ENCODE peak calls at places on chromosomes 12 and 14, in five cellular contexts. A, R, B, L and N are unnamed samples.

GRCh38 chr12:89935850-89936249 is 227.2 kb upstream of the ATP2B1 start:
- DNase-seq in A (no peak), R (no peak), B (no peak), L (no peak), N (no peak)

GRCh38 chr12:119673634-119674033 is 5.7 kb downstream of the PRKAB1 start:
- DNase-seq in A (no peak), R (no peak), B (no peak), L (no peak), N (no peak)

GRCh38 chr12:120692524-120693033 is 5.6 kb downstream of the MLEC start:
- DNase-seq in A (peak; percentile 12), R (peak; percentile 51), B (no peak), L (no peak), N (no peak)

GRCh38 chr14:89746654-89747053 is 207.9 kb downstream of the EFCAB11 start:
- DNase-seq in A (no peak), R (no peak), B (no peak), L (no peak), N (no peak)

GRCh38 chr12:109982211-109982610 is 14.0 kb downstream of the GIT2 start:
- DNase-seq in A (peak; percentile 71), R (peak; percentile 74), B (no peak), L (peak; percentile 83), N (peak; percentile 62)

GRCh38 chr12:92078167-92079053 is 67.2 kb downstream of the BTG1 start:
- DNase-seq in A (peak; percentile 92), R (peak; percentile 100), B (peak; percentile 12), L (peak; percentile 100), N (peak; percentile 97)

GRCh38 chr14:38210587-38211257 is 3.0 kb downstream of the SSTR1 start:
- DNase-seq in A (peak; percentile 51), R (peak; percentile 57), B (no peak), L (peak; percentile 36), N (peak; percentile 47)

GRCh38 chr12:112322882-112323547 is 59.2 kb downstream of the HECTD4 start:
- DNase-seq in A (no peak), R (no peak), B (no peak), L (no peak), N (no peak)

GRCh38 chr14:58836303-58836702 is 198.5 kb downstream of the DACT1 start:
- DNase-seq in A (peak; percentile 46), R (no peak), B (no peak), L (no peak), N (no peak)

GRCh38 chr12:120710805-120711296 is 593 bp downstream of the UNC119B start:
- DNase-seq in A (peak; percentile 11), R (no peak), B (no peak), L (no peak), N (no peak)

GRCh38 chr12:57237952-57238853 is 8.7 kb downstream of the SHMT2 start:
- DNase-seq in A (no peak), R (no peak), B (no peak), L (no peak), N (no peak)

GRCh38 chr12:3820122-3820521 is 53.1 kb downstream of the PARP11 start:
- DNase-seq in A (peak; percentile 36), R (peak; percentile 50), B (no peak), L (no peak), N (peak; percentile 9)

GRCh38 chr12:27610380-27610779 is 85.9 kb upstream of the REP15 start:
- DNase-seq in A (peak; percentile 82), R (peak; percentile 79), B (peak; percentile 26), L (peak; percentile 77), N (peak; percentile 77)

GRCh38 chr14:61219256-61219655 is 61.9 kb downstream of the TMEM30B start:
- DNase-seq in A (no peak), R (peak; percentile 38), B (no peak), L (no peak), N (no peak)

GRCh38 chr12:31471823-31472222 is 119.1 kb downstream of the DENND5B start:
- DNase-seq in A (peak; percentile 35), R (no peak), B (no peak), L (no peak), N (peak; percentile 29)

GRCh38 chr14:54209501-54210231 is 187.1 kb upstream of the CDKN3 start:
- DNase-seq in A (peak; percentile 88), R (peak; percentile 44), B (no peak), L (peak; percentile 66), N (peak; percentile 66)

GRCh38 chr14:33118653-33119052 is 180.0 kb downstream of the NPAS3 start:
- DNase-seq in A (peak; percentile 24), R (no peak), B (no peak), L (no peak), N (peak; percentile 12)

GRCh38 chr12:24505366-24506025 is 443.4 kb downstream of the BCAT1 start:
- DNase-seq in A (no peak), R (no peak), B (no peak), L (no peak), N (no peak)

GRCh38 chr12:6367065-6367968 is 8.0 kb downstream of the SCNN1A start:
- DNase-seq in A (peak; percentile 42), R (peak; percentile 51), B (no peak), L (peak; percentile 52), N (no peak)

GRCh38 chr14:73721101-73721821 is 7.1 kb upstream of the PNMA1 start:
- DNase-seq in A (no peak), R (no peak), B (no peak), L (no peak), N (no peak)

GRCh38 chr14:93104961-93105360 is 10.8 kb downstream of the ITPK1 start:
- DNase-seq in A (no peak), R (no peak), B (no peak), L (no peak), N (no peak)

GRCh38 chr14:63544641-63545234 is 1.6 kb upstream of the PPP2R5E start:
- DNase-seq in A (peak; percentile 26), R (peak; percentile 56), B (no peak), L (peak; percentile 63), N (peak; percentile 36)

GRCh38 chr14:103884854-103885253 is 37.5 kb upstream of the PPP1R13B start:
- DNase-seq in A (no peak), R (no peak), B (no peak), L (no peak), N (no peak)

GRCh38 chr14:103885509-103885932 is 38.1 kb upstream of the PPP1R13B start:
- DNase-seq in A (no peak), R (no peak), B (no peak), L (no peak), N (no peak)

GRCh38 chr14:103887170-103887501 is 39.8 kb upstream of the PPP1R13B start:
- DNase-seq in A (no peak), R (no peak), B (no peak), L (no peak), N (no peak)

GRCh38 chr14:103887557-103888115 is 40.3 kb upstream of the PPP1R13B start:
- DNase-seq in A (no peak), R (no peak), B (no peak), L (no peak), N (no peak)

GRCh38 chr14:103886304-103887169 is 39.2 kb upstream of the PPP1R13B start:
- DNase-seq in A (no peak), R (peak; percentile 10), B (no peak), L (no peak), N (no peak)
- TF ChIP-seq CTCF in A (peak; percentile 3), R (peak; percentile 37), B (no peak), L (no peak), N (peak; percentile 50)

DNA sequence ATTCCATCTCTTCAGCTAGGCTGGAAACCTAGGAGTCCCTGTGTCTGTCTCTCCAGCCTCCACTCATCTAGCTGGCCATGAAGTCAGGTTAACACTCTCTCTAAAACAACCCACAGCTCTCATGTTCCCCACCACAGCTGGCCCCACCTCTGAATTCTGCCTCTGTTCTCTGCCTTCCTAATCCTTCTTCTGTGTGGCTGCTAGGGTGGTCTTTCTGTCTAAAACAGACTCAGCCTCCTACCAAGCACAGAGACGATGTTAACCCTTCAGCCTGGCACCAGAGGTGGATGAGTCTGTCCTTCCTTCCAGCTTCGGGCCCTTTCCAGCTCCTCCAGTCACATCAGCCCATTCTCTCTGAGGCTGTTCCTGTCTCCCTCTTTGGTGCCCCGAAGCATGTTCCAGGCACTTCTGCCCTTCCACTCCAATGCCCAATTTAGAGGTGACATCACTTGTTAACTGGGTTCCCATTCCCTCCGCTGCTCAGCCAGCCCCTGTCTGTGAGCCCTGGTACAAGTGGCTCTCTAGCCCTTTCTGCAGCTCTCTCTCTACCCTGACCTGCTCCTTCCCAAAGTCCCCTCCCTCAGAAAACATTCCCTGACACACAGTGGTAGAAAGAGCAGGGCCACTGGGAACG is 9.1 kb downstream of the FIGNL2 start:
- DNase-seq in A (no peak), R (no peak), B (no peak), L (no peak), N (no peak)
- H3K4me3 ChIP-seq in A (no peak overlapping the region), R (no peak overlapping the region), B (no peak overlapping the region), L (no peak overlapping the region), N (no peak overlapping the region)

GRCh38 chr14:77027538-77028383 is 747 bp downstream of the IRF2BPL start:
- DNase-seq in A (peak; percentile 82), R (no peak), B (no peak), L (peak; percentile 71), N (peak; percentile 84)
- TF ChIP-seq CTCF in A (peak; percentile 20), R (no peak), B (no peak), L (peak; percentile 28), N (peak; percentile 10)

DNA sequence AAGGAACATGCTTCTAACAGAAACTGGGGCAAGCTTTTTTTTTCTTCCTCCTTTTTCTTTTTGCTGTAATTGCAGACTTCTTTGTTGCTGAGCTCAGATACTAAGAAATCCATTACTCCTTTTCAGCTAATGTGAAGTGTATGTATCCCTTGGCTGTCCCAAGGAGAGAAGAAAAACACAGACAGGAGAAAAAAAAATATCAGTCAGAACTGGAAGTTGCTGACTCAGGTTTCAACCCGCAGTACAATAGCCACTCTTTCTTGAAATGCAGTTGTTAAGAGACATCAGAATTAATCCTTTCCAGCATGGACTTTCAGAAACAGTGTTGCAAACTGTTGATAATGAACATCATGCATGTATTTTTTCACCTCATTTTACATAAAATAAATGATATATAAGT is 1248.5 kb downstream of the LRFN5 start:
- DNase-seq in A (peak; percentile 1), R (peak; percentile 2), B (no peak), L (peak; percentile 22), N (peak; percentile 52)
- H3K4me3 ChIP-seq in A (no peak overlapping the region), R (no peak overlapping the region), B (no peak overlapping the region), L (no peak overlapping the region), N (no peak overlapping the region)

DNA sequence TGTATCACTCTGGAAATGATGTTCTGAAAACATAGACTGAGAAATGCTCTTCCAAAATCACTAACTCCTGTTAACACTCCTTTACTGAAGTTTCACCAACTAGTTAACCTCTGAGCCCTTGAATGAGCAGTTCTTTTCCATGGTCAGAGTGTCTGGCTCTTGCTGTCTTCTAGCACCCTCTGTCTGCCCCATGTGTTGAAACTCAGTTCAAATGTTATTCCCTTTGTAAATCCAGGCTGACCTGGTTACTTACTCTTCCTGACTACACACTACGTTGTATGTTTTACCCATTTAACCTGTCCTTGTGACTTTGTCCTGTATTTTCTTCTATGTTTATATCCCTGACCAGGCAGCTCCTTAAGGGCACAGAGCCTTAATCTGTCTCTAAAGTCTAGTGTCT is 388.9 kb upstream of the RPL10L start:
- DNase-seq in A (peak; percentile 14), R (peak; percentile 0), B (peak; percentile 31), L (no peak), N (no peak)
- TF ChIP-seq CTCF in A (no peak), R (no peak), B (peak; percentile 26), L (no peak), N (peak; percentile 10)

GRCh38 chr12:122886851-122887816 is 8.8 kb downstream of the VPS37B start:
- DNase-seq in A (peak; percentile 89), R (peak; percentile 80), B (peak; percentile 81), L (no peak), N (peak; percentile 73)
- H3K4me3 ChIP-seq in A (no peak overlapping the region), R (no peak overlapping the region), B (peak overlapping the region; percentile 36), L (no peak overlapping the region), N (no peak overlapping the region)

GRCh38 chr12:71371132-71371531 is 68.5 kb upstream of the LGR5 start:
- DNase-seq in A (peak; percentile 3), R (peak; percentile 28), B (peak; percentile 3), L (peak; percentile 65), N (no peak)
- TF ChIP-seq CTCF in A (no peak), R (peak; percentile 16), B (peak; percentile 34), L (peak; percentile 37), N (no peak)